ENCODE peak calls at places on chromosome 9, in four cellular contexts. One of them, this sample, is unnamed.

GRCh38 chr9:77980622-77981021 is 51.0 kb downstream of the GNAQ start:
- DNase-seq in transverse colon: no peak
- DNase-seq in naive thymus-derived CD4-positive, alpha-beta T cell: no peak
- DNase-seq in colonic mucosa: no peak
- DNase-seq in this sample: no peak

GRCh38 chr9:127087411-127087810 is 35.0 kb downstream of the ANGPTL2 start:
- DNase-seq in transverse colon: no peak
- DNase-seq in naive thymus-derived CD4-positive, alpha-beta T cell: no peak
- DNase-seq in colonic mucosa: no peak
- DNase-seq in this sample: no peak

GRCh38 chr9:69963728-69964127 is 79.9 kb upstream of the MAMDC2 start:
- DNase-seq in transverse colon: no peak
- DNase-seq in naive thymus-derived CD4-positive, alpha-beta T cell: no peak
- DNase-seq in colonic mucosa: no peak
- DNase-seq in this sample: no peak

GRCh38 chr9:79858509-79858908 is 286.7 kb downstream of the TLE4 start:
- DNase-seq in transverse colon: no peak
- DNase-seq in naive thymus-derived CD4-positive, alpha-beta T cell: no peak
- DNase-seq in colonic mucosa: no peak
- DNase-seq in this sample: peak; percentile 55

GRCh38 chr9:5938449-5938848 is 47.8 kb downstream of the MLANA start:
- DNase-seq in transverse colon: no peak
- DNase-seq in colonic mucosa: no peak
- DNase-seq in naive thymus-derived CD4-positive, alpha-beta T cell: no peak
- DNase-seq in this sample: no peak

GRCh38 chr9:89794918-89795317 is 190.1 kb downstream of the GADD45G start:
- DNase-seq in naive thymus-derived CD4-positive, alpha-beta T cell: no peak
- DNase-seq in colonic mucosa: peak; percentile 51
- DNase-seq in transverse colon: peak; percentile 32
- DNase-seq in this sample: peak; percentile 44

GRCh38 chr9:111566234-111566633 is 33.2 kb downstream of the PTGR1 start:
- DNase-seq in colonic mucosa: no peak
- DNase-seq in naive thymus-derived CD4-positive, alpha-beta T cell: no peak
- DNase-seq in transverse colon: no peak
- DNase-seq in this sample: peak; percentile 39

GRCh38 chr9:98427491-98427890 is 172.0 kb upstream of the TBC1D2 start:
- DNase-seq in transverse colon: no peak
- DNase-seq in colonic mucosa: no peak
- DNase-seq in naive thymus-derived CD4-positive, alpha-beta T cell: no peak
- DNase-seq in this sample: no peak

GRCh38 chr9:127569819-127570401 is 42.2 kb upstream of the STXBP1 start:
- DNase-seq in colonic mucosa: no peak
- DNase-seq in transverse colon: no peak
- DNase-seq in naive thymus-derived CD4-positive, alpha-beta T cell: peak; percentile 38
- DNase-seq in this sample: no peak

GRCh38 chr9:130237763-130238524 is 27.6 kb upstream of the HMCN2 start:
- DNase-seq in naive thymus-derived CD4-positive, alpha-beta T cell: no peak
- DNase-seq in colonic mucosa: no peak
- DNase-seq in transverse colon: no peak
- DNase-seq in this sample: no peak

GRCh38 chr9:16653491-16654407 is 216.7 kb downstream of the BNC2 start:
- DNase-seq in transverse colon: peak; percentile 12
- DNase-seq in colonic mucosa: no peak
- DNase-seq in naive thymus-derived CD4-positive, alpha-beta T cell: no peak
- DNase-seq in this sample: no peak

GRCh38 chr9:15696979-15697378 is 144.1 kb downstream of the CCDC171 start:
- DNase-seq in colonic mucosa: no peak
- DNase-seq in transverse colon: no peak
- DNase-seq in naive thymus-derived CD4-positive, alpha-beta T cell: no peak
- DNase-seq in this sample: no peak

GRCh38 chr9:10586407-10586806 is 26.4 kb downstream of the PTPRD start:
- DNase-seq in colonic mucosa: no peak
- DNase-seq in naive thymus-derived CD4-positive, alpha-beta T cell: no peak
- DNase-seq in transverse colon: no peak
- DNase-seq in this sample: no peak

GRCh38 chr9:128703616-128704355 is 1.5 kb downstream of the PKN3 start:
- DNase-seq in colonic mucosa: no peak
- DNase-seq in naive thymus-derived CD4-positive, alpha-beta T cell: no peak
- DNase-seq in transverse colon: no peak
- DNase-seq in this sample: peak; percentile 28

GRCh38 chr9:90420714-90421513 is 221.7 kb downstream of the DIRAS2 start:
- DNase-seq in colonic mucosa: no peak
- DNase-seq in transverse colon: no peak
- DNase-seq in naive thymus-derived CD4-positive, alpha-beta T cell: no peak
- DNase-seq in this sample: no peak

GRCh38 chr9:96321515-96321914 is 19.5 kb upstream of the HSD17B3 start:
- DNase-seq in naive thymus-derived CD4-positive, alpha-beta T cell: no peak
- DNase-seq in colonic mucosa: no peak
- DNase-seq in transverse colon: no peak
- DNase-seq in this sample: no peak

GRCh38 chr9:98916660-98917059 is 27.0 kb upstream of the COL15A1 start:
- DNase-seq in naive thymus-derived CD4-positive, alpha-beta T cell: no peak
- DNase-seq in colonic mucosa: peak; percentile 32
- DNase-seq in transverse colon: peak; percentile 22
- DNase-seq in this sample: no peak

GRCh38 chr9:5531251-5531972 is 21.1 kb downstream of the PDCD1LG2 start:
- DNase-seq in transverse colon: no peak
- DNase-seq in naive thymus-derived CD4-positive, alpha-beta T cell: no peak
- DNase-seq in colonic mucosa: no peak
- DNase-seq in this sample: no peak

GRCh38 chr9:21294325-21294724 is 10.8 kb downstream of the IFNA5 start:
- DNase-seq in colonic mucosa: no peak
- DNase-seq in naive thymus-derived CD4-positive, alpha-beta T cell: no peak
- DNase-seq in transverse colon: no peak
- DNase-seq in this sample: peak; percentile 80

GRCh38 chr9:91908746-91909145 is 41.3 kb downstream of the ROR2 start:
- DNase-seq in colonic mucosa: no peak
- DNase-seq in transverse colon: no peak
- DNase-seq in naive thymus-derived CD4-positive, alpha-beta T cell: no peak
- DNase-seq in this sample: no peak

GRCh38 chr9:2355594-2355993 is 266.0 kb upstream of the VLDLR start:
- DNase-seq in colonic mucosa: no peak
- DNase-seq in transverse colon: no peak
- DNase-seq in naive thymus-derived CD4-positive, alpha-beta T cell: no peak
- DNase-seq in this sample: no peak

GRCh38 chr9:70411141-70411929 is 3.1 kb downstream of the KLF9 start:
- DNase-seq in transverse colon: peak; percentile 64
- DNase-seq in naive thymus-derived CD4-positive, alpha-beta T cell: no peak
- DNase-seq in colonic mucosa: peak; percentile 66
- DNase-seq in this sample: peak; percentile 65

GRCh38 chr9:129282308-129283211 is 104.5 kb upstream of the IER5L start:
- DNase-seq in naive thymus-derived CD4-positive, alpha-beta T cell: no peak
- DNase-seq in transverse colon: peak; percentile 5
- DNase-seq in colonic mucosa: no peak
- DNase-seq in this sample: no peak

GRCh38 chr9:109816490-109816889 is 36.5 kb downstream of the PALM2AKAP2 start:
- DNase-seq in naive thymus-derived CD4-positive, alpha-beta T cell: no peak
- DNase-seq in colonic mucosa: no peak
- DNase-seq in transverse colon: no peak
- DNase-seq in this sample: peak; percentile 3
- H3K4me1 ChIP-seq in naive thymus-derived CD4-positive, alpha-beta T cell: no peaks in the 10 kb centered on the region
- H3K4me1 ChIP-seq in colonic mucosa: no peaks in the 10 kb centered on the region
- H3K4me1 ChIP-seq in transverse colon: peaks cover 4% of the 10 kb centered on the region
- H3K4me1 ChIP-seq in this sample: no peaks in the 10 kb centered on the region

GRCh38 chr9:93136011-93136440 is 2.0 kb upstream of the NINJ1 start:
- DNase-seq in colonic mucosa: no peak
- DNase-seq in transverse colon: no peak
- DNase-seq in naive thymus-derived CD4-positive, alpha-beta T cell: no peak
- DNase-seq in this sample: no peak
- H3K4me1 ChIP-seq in colonic mucosa: peaks cover 21% of the 10 kb centered on the region
- H3K4me1 ChIP-seq in transverse colon: peaks cover 42% of the 10 kb centered on the region
- H3K4me1 ChIP-seq in naive thymus-derived CD4-positive, alpha-beta T cell: peaks cover 50% of the 10 kb centered on the region
- H3K4me1 ChIP-seq in this sample: peaks cover 3% of the 10 kb centered on the region

GRCh38 chr9:14349141-14349817 is 35.3 kb upstream of the NFIB start:
- DNase-seq in naive thymus-derived CD4-positive, alpha-beta T cell: no peak
- DNase-seq in colonic mucosa: no peak
- DNase-seq in transverse colon: no peak
- DNase-seq in this sample: peak; percentile 12
- H3K4me1 ChIP-seq in naive thymus-derived CD4-positive, alpha-beta T cell: no peaks in the 10 kb centered on the region
- H3K4me1 ChIP-seq in colonic mucosa: peaks cover 16% of the 10 kb centered on the region
- H3K4me1 ChIP-seq in transverse colon: peaks cover 57% of the 10 kb centered on the region
- H3K4me1 ChIP-seq in this sample: peaks cover 2% of the 10 kb centered on the region

GRCh38 chr9:113219186-113219936 is 1.7 kb downstream of the FKBP15 start:
- DNase-seq in naive thymus-derived CD4-positive, alpha-beta T cell: no peak
- DNase-seq in transverse colon: no peak
- DNase-seq in colonic mucosa: no peak
- DNase-seq in this sample: no peak
- H3K4me1 ChIP-seq in naive thymus-derived CD4-positive, alpha-beta T cell: peaks cover 25% of the 10 kb centered on the region
- H3K4me1 ChIP-seq in transverse colon: peaks cover 46% of the 10 kb centered on the region
- H3K4me1 ChIP-seq in colonic mucosa: peaks cover 10% of the 10 kb centered on the region
- H3K4me1 ChIP-seq in this sample: peaks cover 11% of the 10 kb centered on the region

DNA sequence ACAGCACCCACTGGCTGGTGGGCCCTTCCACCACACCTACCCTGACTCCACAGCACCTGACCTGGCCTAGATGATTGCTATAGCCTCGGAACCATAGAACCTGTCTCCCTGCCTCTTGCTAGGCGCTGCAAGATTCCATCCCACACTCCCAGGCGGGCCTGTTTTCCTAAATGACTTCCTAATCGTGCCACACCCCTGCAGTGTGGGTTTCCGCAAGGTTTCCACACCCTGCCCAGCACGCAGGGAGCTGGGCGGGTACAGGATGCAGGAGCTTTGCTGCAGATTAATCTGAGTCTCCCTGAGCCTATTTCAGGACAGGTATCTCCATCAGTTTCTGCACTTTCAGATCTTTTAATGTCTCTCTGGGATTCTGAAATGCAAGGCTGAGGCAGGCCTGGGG is 62.9 kb downstream of the SHB start:
- DNase-seq in transverse colon: peak; percentile 41
- DNase-seq in naive thymus-derived CD4-positive, alpha-beta T cell: no peak
- DNase-seq in colonic mucosa: peak; percentile 58
- DNase-seq in this sample: peak; percentile 56
- H3K4me1 ChIP-seq in transverse colon: peaks cover 14% of the 10 kb centered on the region
- H3K4me1 ChIP-seq in naive thymus-derived CD4-positive, alpha-beta T cell: no peaks in the 10 kb centered on the region
- H3K4me1 ChIP-seq in colonic mucosa: no peaks in the 10 kb centered on the region
- H3K4me1 ChIP-seq in this sample: no peaks in the 10 kb centered on the region

GRCh38 chr9:35645736-35646582 is 4.8 kb downstream of the SIT1 start:
- DNase-seq in colonic mucosa: peak; percentile 59
- DNase-seq in naive thymus-derived CD4-positive, alpha-beta T cell: no peak
- DNase-seq in transverse colon: peak; percentile 65
- DNase-seq in this sample: peak; percentile 77

GRCh38 chr9:35646583-35647265 is 4.0 kb downstream of the SIT1 start:
- DNase-seq in naive thymus-derived CD4-positive, alpha-beta T cell: peak; percentile 96
- DNase-seq in transverse colon: peak; percentile 96
- DNase-seq in colonic mucosa: peak; percentile 94
- DNase-seq in this sample: peak; percentile 89

GRCh38 chr9:35643046-35643445 is 7.7 kb downstream of the SIT1 start:
- DNase-seq in transverse colon: no peak
- DNase-seq in colonic mucosa: no peak
- DNase-seq in naive thymus-derived CD4-positive, alpha-beta T cell: no peak
- DNase-seq in this sample: no peak
- H3K4me1 ChIP-seq in transverse colon: peaks cover 17% of the 10 kb centered on the region
- H3K4me1 ChIP-seq in colonic mucosa: no peaks in the 10 kb centered on the region
- H3K4me1 ChIP-seq in naive thymus-derived CD4-positive, alpha-beta T cell: peaks cover 43% of the 10 kb centered on the region
- H3K4me1 ChIP-seq in this sample: peaks cover 2% of the 10 kb centered on the region

This sample was measured in small intestine.